ENCODE peak calls at places on chromosomes 16 and 17, in seven cellular contexts. H is H9, U is mesenchymal stem cell, S is IMR-90, X is H1, I is trophoblast cell, N is neuronal stem cell. J is an unnamed sample.
A peak's percentile ranks its signal among the peaks of the same experiment; 100 is the strongest.

GRCh38 chr17:40352779-40353394 is 11.7 kb downstream of the GJD3 start:
- DNase-seq in H (no peak), U (no peak), S (no peak), X (no peak), I (no peak), N (no peak), J (peak; percentile 60)

GRCh38 chr16:6018848-6019489 is 921.4 kb upstream of the EEF2KMT start:
- DNase-seq in H (peak; percentile 41), U (no peak), S (no peak), X (peak; percentile 67), I (no peak), N (peak; percentile 38), J (peak; percentile 14)

GRCh38 chr17:77304746-77305473 is 164.1 kb downstream of the SEC14L1 start:
- DNase-seq in H (no peak), U (no peak), S (no peak), X (no peak), I (no peak), N (no peak), J (no peak)

GRCh38 chr17:12605222-12605621 is 60.5 kb upstream of the MYOCD start:
- DNase-seq in H (no peak), U (peak; percentile 40), S (peak; percentile 81), X (no peak), I (no peak), N (no peak), J (no peak)

GRCh38 chr16:55222436-55222835 is 101.6 kb upstream of the IRX6 start:
- DNase-seq in H (no peak), U (no peak), S (no peak), X (no peak), I (no peak), N (no peak), J (no peak)

GRCh38 chr16:79805621-79806020 is 205.1 kb upstream of the MAF start:
- DNase-seq in H (no peak), U (no peak), S (no peak), X (no peak), I (no peak), N (peak; percentile 6), J (peak; percentile 76)

GRCh38 chr16:23407436-23408125 is 45.4 kb downstream of the COG7 start:
- DNase-seq in H (no peak), U (no peak), S (no peak), X (no peak), I (no peak), N (no peak), J (no peak)

GRCh38 chr17:59776577-59776976 is 69.1 kb downstream of the VMP1 start:
- DNase-seq in H (no peak), U (no peak), S (no peak), X (no peak), I (peak; percentile 83), N (no peak), J (no peak)

GRCh38 chr17:64174686-64175456 is 44.9 kb upstream of the ERN1 start:
- DNase-seq in H (no peak), U (peak; percentile 69), S (peak; percentile 71), X (no peak), I (peak; percentile 52), N (no peak), J (no peak)

GRCh38 chr17:82239926-82240505 is 11.2 kb downstream of the SLC16A3 start:
- DNase-seq in H (no peak), U (no peak), S (no peak), X (no peak), I (peak; percentile 10), N (no peak), J (no peak)

GRCh38 chr16:86016201-86016965 is 117.4 kb downstream of the IRF8 start:
- DNase-seq in H (peak; percentile 69), U (peak; percentile 82), S (peak; percentile 70), X (peak; percentile 55), I (peak; percentile 80), N (peak; percentile 62), J (peak; percentile 76)

GRCh38 chr17:12492450-12492849 is 173.2 kb upstream of the MYOCD start:
- DNase-seq in H (no peak), U (no peak), S (peak; percentile 95), X (no peak), I (no peak), N (no peak), J (no peak)

GRCh38 chr17:14245002-14245401 is 8.3 kb upstream of the CDRT15 start:
- DNase-seq in H (no peak), U (no peak), S (no peak), X (no peak), I (no peak), N (peak; percentile 54), J (peak; percentile 22)

GRCh38 chr16:70572050-70572925 is 48.7 kb downstream of the SF3B3 start:
- DNase-seq in H (no peak), U (no peak), S (no peak), X (no peak), I (no peak), N (no peak), J (no peak)

GRCh38 chr16:15708096-15708495 is 58.1 kb downstream of the NDE1 start:
- DNase-seq in H (no peak), U (peak; percentile 82), S (peak; percentile 89), X (no peak), I (peak; percentile 51), N (no peak), J (no peak)

GRCh38 chr16:78770353-78771091 is 671.1 kb downstream of the WWOX start:
- DNase-seq in H (peak; percentile 89), U (peak; percentile 65), S (no peak), X (peak; percentile 95), I (peak; percentile 81), N (peak; percentile 43), J (peak; percentile 89)

GRCh38 chr17:3002538-3003301 is 60.7 kb downstream of the OR1D5 start:
- DNase-seq in H (no peak), U (no peak), S (no peak), X (no peak), I (no peak), N (no peak), J (no peak)

GRCh38 chr17:44901323-44901965 is 2.2 kb upstream of the EFTUD2 start:
- DNase-seq in H (no peak), U (peak; percentile 86), S (peak; percentile 79), X (no peak), I (no peak), N (no peak), J (no peak)

GRCh38 chr17:44767493-44767892 is 8.7 kb downstream of the ADAM11 start:
- DNase-seq in H (peak; percentile 41), U (no peak), S (no peak), X (no peak), I (no peak), N (no peak), J (peak; percentile 62)

GRCh38 chr17:10127819-10128375 is 70.5 kb downstream of the GAS7 start:
- DNase-seq in H (no peak), U (peak; percentile 97), S (peak; percentile 99), X (no peak), I (peak; percentile 52), N (no peak), J (peak; percentile 77)

GRCh38 chr17:27633312-27634025 is 2.5 kb downstream of the LGALS9 start:
- DNase-seq in H (no peak), U (peak; percentile 30), S (peak; percentile 12), X (no peak), I (no peak), N (no peak), J (no peak)

GRCh38 chr16:4801962-4802658 is at the start of gene ROGDI:
- DNase-seq in H (peak; percentile 95), U (peak; percentile 42), S (peak; percentile 12), X (peak; percentile 88), I (peak; percentile 96), N (peak; percentile 74), J (peak; percentile 94)

GRCh38 chr17:45895304-45895968 is 1.1 kb downstream of the MAPT start:
- DNase-seq in H (peak; percentile 59), U (peak; percentile 39), S (no peak), X (peak; percentile 69), I (peak; percentile 25), N (peak; percentile 32), J (peak; percentile 27)

GRCh38 chr16:57412584-57412983 is 8.0 kb downstream of the CCL17 start:
- DNase-seq in H (no peak), U (no peak), S (no peak), X (no peak), I (peak; percentile 39), N (no peak), J (no peak)
- H3K18ac ChIP-seq in H (no peak overlapping the region), U (no peak overlapping the region), S (no peak overlapping the region), X (no peak overlapping the region), I (no peak overlapping the region), N (no peak overlapping the region), J (no peak overlapping the region)

GRCh38 chr16:87056551-87056950 is 260.6 kb downstream of the C16orf95 start:
- DNase-seq in H (peak; percentile 51), U (no peak), S (no peak), X (no peak), I (no peak), N (no peak), J (peak; percentile 27)
- H3K18ac ChIP-seq in H (no peak overlapping the region), U (no peak overlapping the region), S (no peak overlapping the region), X (no peak overlapping the region), I (no peak overlapping the region), N (no peak overlapping the region), J (no peak overlapping the region)

DNA sequence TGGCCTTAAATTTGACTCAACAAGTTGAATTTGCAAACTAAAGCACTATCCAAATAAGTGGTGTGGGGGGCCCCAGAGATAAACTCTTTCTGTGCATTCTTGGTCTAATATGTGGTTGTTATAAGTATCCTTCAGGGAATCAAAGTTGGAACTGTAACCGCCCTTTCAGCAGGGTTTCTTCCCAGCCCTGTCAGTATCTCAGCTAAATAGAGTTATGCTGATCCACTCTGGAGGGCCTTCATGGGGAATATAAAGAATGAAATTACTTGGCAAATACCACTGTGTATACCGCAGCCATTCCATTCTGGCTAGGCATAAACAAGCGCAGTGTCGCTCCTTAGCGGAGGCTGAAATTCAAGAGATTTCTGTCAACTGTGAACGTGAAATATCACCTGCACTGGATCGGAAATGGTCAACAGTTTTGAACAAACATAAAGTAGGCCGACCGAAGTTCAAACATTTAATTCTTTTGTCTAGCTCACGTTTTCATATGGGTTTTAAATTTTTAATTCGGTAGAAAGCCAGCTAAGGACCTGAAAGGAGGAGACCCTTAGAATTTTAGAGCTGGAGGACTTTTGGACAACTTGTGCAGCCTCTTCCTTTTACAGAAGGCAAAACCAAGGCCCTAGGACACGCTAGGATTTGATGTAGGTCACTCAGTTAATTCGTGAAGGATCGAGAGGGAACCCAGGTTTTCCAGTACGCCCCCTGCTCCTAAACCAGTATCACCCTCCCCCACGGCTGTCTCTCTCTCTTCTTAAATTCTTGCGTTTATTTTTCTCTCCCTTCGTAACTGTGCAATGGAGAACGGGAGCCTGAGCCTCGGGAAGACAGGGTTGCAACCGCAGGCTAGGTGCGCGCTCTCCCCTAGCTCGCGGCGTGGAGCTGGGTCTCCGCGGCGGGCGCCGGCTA is 74.7 kb downstream of the CHD9 start:
- DNase-seq in H (no peak), U (peak; percentile 57), S (peak; percentile 81), X (no peak), I (no peak), N (no peak), J (no peak)
- H3K18ac ChIP-seq in H (no peak overlapping the region), U (peak overlapping the region; percentile 95), S (peak overlapping the region; percentile 72), X (peak overlapping the region; percentile 78), I (peak overlapping the region; percentile 92), N (peak overlapping the region; percentile 98), J (peak overlapping the region; percentile 72)

GRCh38 chr17:1787301-1787902 is 25.5 kb downstream of the SERPINF1 start:
- DNase-seq in H (no peak), U (peak; percentile 97), S (peak; percentile 96), X (no peak), I (peak; percentile 56), N (no peak), J (no peak)
- H3K18ac ChIP-seq in H (no peak overlapping the region), U (peak overlapping the region; percentile 91), S (peak overlapping the region; percentile 62), X (no peak overlapping the region), I (no peak overlapping the region), N (no peak overlapping the region), J (no peak overlapping the region)

J was measured in mesendoderm.